ENCODE peak calls at places on chromosomes 11 and 22, in six cellular contexts. Q is stimulated activated CD4-positive, alpha-beta T cell treated with anti-CD3 and anti-CD28 coated beads, Interleukin-2, amount 100 ng/mL, for 48 hours; I is Caki2; N is HT1080; V is NCI-H2107; J is nucleus accumbens. B is an unnamed sample.

GRCh38 chr11:6395470-6396060 is 5.3 kb downstream of the SMPD1 start:
- DNase-seq in J (no peak), V (no peak), I (no peak), Q (no peak), N (no peak), B (no peak)

GRCh38 chr22:39179841-39180335 is 27.4 kb upstream of the CBX7 start:
- DNase-seq in N (no peak), J (no peak), V (no peak), Q (no peak), I (no peak), B (no peak)

GRCh38 chr22:47600791-47601400 is 838.4 kb downstream of the TBC1D22A start:
- DNase-seq in N (no peak), Q (no peak), I (no peak), V (no peak), J (no peak), B (no peak)

GRCh38 chr11:45272701-45273100 is 13.4 kb downstream of the SYT13 start:
- DNase-seq in J (no peak), Q (no peak), N (peak), V (no peak), I (no peak), B (no peak)

GRCh38 chr11:10488581-10489443 is 33.7 kb downstream of the AMPD3 start:
- DNase-seq in N (no peak), Q (no peak), V (no peak), I (peak), J (no peak), B (peak)

GRCh38 chr11:134630896-134631295 is 218.9 kb upstream of the B3GAT1 start:
- DNase-seq in Q (no peak), J (no peak), V (no peak), N (no peak), I (no peak), B (no peak)

GRCh38 chr11:47443028-47443700 is 5.8 kb downstream of the RAPSN start:
- DNase-seq in N (no peak), V (no peak), J (no peak), I (no peak), Q (no peak), B (peak)

GRCh38 chr11:1120532-1121342 is 37.0 kb upstream of the MUC5AC start:
- DNase-seq in N (no peak), I (no peak), V (no peak), J (no peak), Q (no peak), B (no peak)

GRCh38 chr11:100709233-100709999 is 22.3 kb downstream of the ARHGAP42 start:
- DNase-seq in N (peak), V (no peak), J (no peak), Q (no peak), I (no peak), B (no peak)

GRCh38 chr22:22721681-22722309 is 77.4 kb downstream of the GGTLC2 start:
- DNase-seq in Q (peak), V (no peak), N (peak), J (no peak), I (peak), B (no peak)

GRCh38 chr11:104946907-104947306 is 21.5 kb downstream of the CASP4 start:
- DNase-seq in Q (peak), I (peak), N (peak), J (no peak), V (no peak), B (peak)

GRCh38 chr11:110582728-110583432 is 129.4 kb downstream of the ARHGAP20 start:
- DNase-seq in N (no peak), V (no peak), Q (no peak), J (no peak), I (no peak), B (no peak)

GRCh38 chr11:79670846-79671245 is 230.0 kb upstream of the TENM4 start:
- DNase-seq in V (no peak), N (no peak), I (no peak), Q (no peak), J (no peak), B (no peak)

GRCh38 chr11:130872961-130873360 is 43.3 kb downstream of the SNX19 start:
- DNase-seq in N (no peak), V (no peak), Q (no peak), J (no peak), I (no peak), B (no peak)

GRCh38 chr11:16454284-16454683 is 97.9 kb upstream of the SOX6 start:
- DNase-seq in V (no peak), N (no peak), Q (no peak), I (no peak), J (no peak), B (no peak)

GRCh38 chr11:19690885-19691284 is 21.8 kb upstream of the NAV2 start:
- DNase-seq in N (no peak), V (no peak), J (no peak), I (no peak), Q (no peak), B (no peak)

GRCh38 chr11:72844356-72844755 is 30.1 kb downstream of the ATG16L2 start:
- DNase-seq in Q (no peak), I (no peak), J (no peak), N (no peak), V (no peak), B (no peak)

GRCh38 chr11:130817608-130817944 is 98.7 kb downstream of the SNX19 start:
- DNase-seq in N (no peak), I (no peak), J (no peak), Q (no peak), V (no peak), B (peak)

GRCh38 chr22:23831261-23831660 is 7.5 kb downstream of the DERL3 start:
- DNase-seq in I (no peak), V (no peak), N (no peak), Q (no peak), J (no peak), B (no peak)

GRCh38 chr11:68966894-68967780 is 13.6 kb downstream of the MRGPRD start:
- DNase-seq in V (no peak), N (no peak), Q (no peak), I (no peak), J (no peak), B (no peak)

GRCh38 chr11:88402784-88403183 is 65.2 kb upstream of the CTSC start:
- DNase-seq in N (no peak), J (no peak), I (peak), V (no peak), Q (no peak), B (no peak)

GRCh38 chr11:129319751-129320150 is 55.9 kb upstream of the BARX2 start:
- DNase-seq in I (no peak), N (no peak), V (no peak), Q (no peak), J (no peak), B (no peak)

GRCh38 chr11:74696932-74697687 is 34.1 kb downstream of the CHRDL2 start:
- DNase-seq in Q (no peak), I (no peak), J (no peak), V (no peak), N (no peak), B (no peak)

GRCh38 chr22:29310863-29311339 is 4.5 kb downstream of the GAS2L1 start:
- DNase-seq in Q (peak), N (peak), V (no peak), J (peak), I (peak), B (peak)

GRCh38 chr11:66119348-66120133 is 49.5 kb downstream of the PACS1 start:
- DNase-seq in N (peak), J (no peak), V (no peak), Q (no peak), I (peak), B (no peak)

GRCh38 chr11:70063121-70063520 is 15.0 kb upstream of the ANO1 start:
- DNase-seq in I (no peak), N (no peak), J (no peak), V (no peak), Q (no peak), B (no peak)

GRCh38 chr22:37758698-37759097 is 49.0 kb upstream of the GCAT start:
- DNase-seq in I (no peak), N (no peak), V (no peak), J (no peak), Q (no peak), B (no peak)

GRCh38 chr22:22784249-22785039 is 103.2 kb upstream of the IGLL5 start:
- DNase-seq in N (no peak), I (no peak), Q (no peak), J (no peak), V (no peak), B (no peak)

GRCh38 chr11:79363861-79364378 is 76.9 kb downstream of the TENM4 start:
- DNase-seq in I (no peak), Q (no peak), N (peak), J (no peak), V (no peak), B (no peak)

GRCh38 chr11:110173775-110174644 is 80.8 kb downstream of the ZC3H12C start:
- DNase-seq in I (no peak), N (no peak), V (no peak), Q (peak), J (no peak), B (peak)

GRCh38 chr22:36022162-36022561 is 6.5 kb downstream of the RBFOX2 start:
- DNase-seq in I (no peak), V (no peak), Q (no peak), N (no peak), J (no peak), B (no peak)

GRCh38 chr11:61297741-61298140 is 2.6 kb upstream of the VWCE start:
- DNase-seq in N (peak), I (peak), V (no peak), Q (no peak), J (no peak), B (no peak)

B was measured in NAMALWA.